ENCODE peak calls at places on chromosomes 16 and 17, in four cellular contexts. V is GM12878, Y is K562, E is GM12891. K is an unnamed sample.

GRCh38 chr17:77420804-77421634 is 280.2 kb downstream of the SEC14L1 start:
- DNase-seq in E (no peak), V (no peak), Y (peak), K (peak)

GRCh38 chr17:3888343-3889171 is 4.3 kb downstream of the CAMKK1 start:
- DNase-seq in Y (peak), V (no peak), E (no peak), K (no peak)

GRCh38 chr17:44350733-44351226 is 5.7 kb downstream of the GRN start:
- DNase-seq in E (peak), Y (peak), V (peak), K (no peak)

GRCh38 chr16:14672403-14672971 is 21.6 kb downstream of the PLA2G10 start:
- DNase-seq in E (peak), V (peak), Y (peak), K (no peak)

GRCh38 chr16:50378417-50378816 is 9.6 kb upstream of the BRD7 start:
- DNase-seq in Y (no peak), E (no peak), V (no peak), K (no peak)

GRCh38 chr17:72622661-72623433 is 469.6 kb downstream of the SLC39A11 start:
- DNase-seq in E (no peak), V (no peak), Y (no peak), K (no peak)

GRCh38 chr17:38451840-38452529 is 23.7 kb downstream of the ARHGAP23 start:
- DNase-seq in E (no peak), Y (no peak), V (no peak), K (no peak)

GRCh38 chr16:77273-77806 is 685 bp upstream of the MPG start:
- DNase-seq in Y (peak), V (no peak), E (peak), K (peak)

GRCh38 chr16:57191056-57191536 is 5.0 kb downstream of the RSPRY1 start:
- DNase-seq in V (no peak), Y (no peak), E (no peak), K (no peak)

GRCh38 chr17:67625971-67626370 is 91.8 kb upstream of the NOL11 start:
- DNase-seq in V (no peak), E (no peak), Y (no peak), K (no peak)

GRCh38 chr17:21007646-21008045 is 35.2 kb downstream of the USP22 start:
- DNase-seq in V (no peak), Y (no peak), E (no peak), K (no peak)

GRCh38 chr16:15803608-15804007 is 53.2 kb downstream of the MYH11 start:
- DNase-seq in E (no peak), Y (no peak), V (no peak), K (no peak)

GRCh38 chr17:9676084-9676483 is 30.8 kb downstream of the USP43 start:
- DNase-seq in Y (no peak), E (no peak), V (no peak), K (no peak)

GRCh38 chr17:74858672-74859438 is 830 bp downstream of the GRIN2C start:
- DNase-seq in E (no peak), V (no peak), Y (no peak), K (no peak)
- TF ChIP-seq SPI1 in E (no peak), V (no peak), Y (no peak), K (no peak)

GRCh38 chr17:82219753-82220709 is 7.4 kb upstream of the CCDC57 start:
- DNase-seq in Y (no peak), V (no peak), E (no peak), K (no peak)
- TF ChIP-seq SPI1 in Y (no peak), V (no peak), E (no peak), K (no peak)

DNA sequence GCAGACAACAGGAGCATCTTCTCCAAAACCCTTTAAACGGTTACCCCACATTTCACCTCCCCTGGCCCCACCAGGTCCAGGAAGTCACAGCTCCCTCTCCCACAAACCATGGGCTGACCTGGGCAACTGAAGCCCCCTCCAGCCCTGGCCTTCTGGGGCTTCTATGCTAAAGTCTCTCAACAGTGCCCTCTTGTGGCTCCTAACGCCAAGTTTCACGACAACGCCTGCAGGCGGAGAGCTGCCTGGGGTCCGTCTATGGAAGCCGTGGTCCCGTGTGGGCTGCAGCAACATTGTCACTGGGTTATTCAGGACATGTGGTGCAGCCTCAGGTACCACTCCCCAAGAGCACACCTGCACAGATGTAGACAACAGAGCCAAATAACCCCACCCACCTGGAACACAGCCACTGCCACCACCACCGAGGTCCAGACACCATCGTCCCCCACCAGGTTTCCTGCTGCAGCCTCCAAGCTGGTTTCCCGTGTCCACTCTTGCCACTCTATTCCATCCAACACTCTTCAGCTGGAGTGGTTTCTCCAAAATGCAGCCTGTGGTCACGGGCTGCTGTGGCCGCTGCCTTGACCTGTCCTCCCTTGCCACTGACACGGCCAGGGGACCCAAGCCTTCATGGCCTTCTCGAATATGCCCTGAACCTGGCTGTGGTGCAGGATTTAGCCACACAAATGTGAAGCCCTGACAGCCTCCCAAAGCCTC is 19.1 kb downstream of the C16orf95 start:
- DNase-seq in V (no peak), E (peak), Y (peak), K (no peak)
- TF ChIP-seq SPI1 in V (no peak), E (no peak), Y (no peak), K (no peak)

GRCh38 chr17:74043976-74044375 is 159.5 kb upstream of the RPL38 start:
- DNase-seq in V (no peak), Y (no peak), E (no peak), K (no peak)
- TF ChIP-seq SPI1 in V (no peak), Y (no peak), E (no peak), K (no peak)

GRCh38 chr16:70700101-70701020 is 14.5 kb upstream of the MTSS2 start:
- DNase-seq in V (no peak), Y (no peak), E (no peak), K (peak)
- TF ChIP-seq SPI1 in V (no peak), Y (no peak), E (no peak), K (no peak)

GRCh38 chr16:68219708-68220378 is 16.1 kb downstream of the ESRP2 start:
- DNase-seq in E (no peak), Y (no peak), V (no peak), K (no peak)
- TF ChIP-seq SPI1 in E (no peak), Y (no peak), V (no peak), K (no peak)

GRCh38 chr16:86343111-86343642 is 167.2 kb upstream of the FOXF1 start:
- DNase-seq in Y (no peak), V (no peak), E (no peak), K (no peak)
- TF ChIP-seq SPI1 in Y (no peak), V (no peak), E (no peak), K (no peak)

GRCh38 chr17:65171753-65172152 is 34.6 kb downstream of the RGS9 start:
- DNase-seq in Y (no peak), E (no peak), V (no peak), K (no peak)

GRCh38 chr17:65172511-65173136 is 35.5 kb downstream of the RGS9 start:
- DNase-seq in E (no peak), Y (no peak), V (no peak), K (no peak)

GRCh38 chr17:65169691-65170090 is 32.5 kb downstream of the RGS9 start:
- DNase-seq in E (no peak), V (no peak), Y (no peak), K (no peak)

GRCh38 chr17:65173284-65173793 is 36.2 kb downstream of the RGS9 start:
- DNase-seq in V (no peak), E (no peak), Y (peak), K (peak)

GRCh38 chr17:65170839-65171238 is 33.7 kb downstream of the RGS9 start:
- DNase-seq in E (no peak), Y (no peak), V (no peak), K (no peak)
- TF ChIP-seq SPI1 in E (no peak), Y (no peak), V (no peak), K (no peak)

GRCh38 chr17:5841862-5842261 is 228.3 kb upstream of the WSCD1 start:
- DNase-seq in E (no peak), V (no peak), Y (no peak), K (no peak)

GRCh38 chr17:5837055-5837491 is 233.1 kb upstream of the WSCD1 start:
- DNase-seq in E (no peak), V (no peak), Y (no peak), K (no peak)

GRCh38 chr17:5840811-5841446 is 229.2 kb upstream of the WSCD1 start:
- DNase-seq in Y (no peak), V (no peak), E (no peak), K (no peak)

GRCh38 chr17:5843366-5844026 is 226.7 kb upstream of the WSCD1 start:
- DNase-seq in E (no peak), V (no peak), Y (no peak), K (no peak)

DNA sequence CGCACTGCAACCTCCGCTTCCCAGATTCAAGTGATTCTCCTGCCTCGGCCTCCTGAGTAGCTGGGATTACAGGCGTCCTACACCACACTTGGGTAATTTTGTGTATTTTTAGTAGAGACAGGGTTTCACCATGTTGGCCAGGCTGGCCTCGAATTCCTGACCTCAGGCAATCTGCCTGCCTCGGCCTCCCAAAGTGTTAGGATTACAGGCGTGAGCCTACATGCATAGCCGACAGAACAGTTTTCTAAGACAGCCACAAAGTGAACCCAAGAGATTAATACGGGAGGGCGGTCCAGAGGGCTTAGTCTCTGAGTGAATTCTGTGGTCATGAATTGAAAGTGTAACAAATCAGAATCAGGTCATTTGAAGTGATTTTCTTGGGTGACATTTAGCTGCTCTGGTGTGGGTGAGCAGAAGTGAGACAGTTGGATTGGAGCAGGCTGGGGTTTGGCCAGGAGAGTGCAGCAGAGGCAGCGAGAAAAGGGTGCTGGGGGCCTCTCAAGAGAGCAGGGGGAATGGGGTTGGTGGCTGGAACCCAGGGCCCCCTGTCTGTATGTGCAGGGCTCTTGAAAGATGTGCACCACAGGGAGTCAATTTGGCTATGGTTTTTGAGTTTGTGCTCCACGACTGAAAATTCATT is 231.4 kb upstream of the WSCD1 start:
- DNase-seq in V (no peak), Y (no peak), E (no peak), K (no peak)
- TF ChIP-seq SPI1 in V (no peak), Y (no peak), E (no peak), K (no peak)

GRCh38 chr16:1372292-1372950 is 20.7 kb downstream of the GNPTG start:
- DNase-seq in E (no peak), Y (no peak), V (no peak), K (no peak)
- TF ChIP-seq SPI1 in E (no peak), Y (no peak), V (no peak), K (no peak)